ENCODE peak calls at places on chromosome 15, in nine cellular contexts. H is HCT116, A is right lobe of liver, C is tibial nerve, R is transverse colon, Q is sigmoid colon, F is A549, V is upper lobe of left lung, P is thyroid gland. S is an unnamed sample.

GRCh38 chr15:93420050-93420452 is 331.0 kb upstream of the RGMA start:
- DNase-seq in C (no peak), V (no peak), H (no peak), R (no peak), A (no peak), Q (no peak), F (no peak), P (no peak), S (peak)

GRCh38 chr15:66459818-66460615 is 37.5 kb downstream of the SNAPC5 start:
- DNase-seq in R (no peak), P (peak), H (no peak), A (no peak), F (no peak), C (no peak), Q (no peak), V (no peak), S (no peak)

GRCh38 chr15:67779160-67780111 is 45.9 kb upstream of the SKOR1 start:
- DNase-seq in F (no peak), C (no peak), P (no peak), H (no peak), V (no peak), A (no peak), R (no peak), Q (no peak), S (no peak)

GRCh38 chr15:71679223-71680078 is 130.9 kb upstream of the NR2E3 start:
- DNase-seq in R (no peak), P (no peak), C (no peak), A (no peak), H (no peak), V (no peak), F (no peak), Q (no peak), S (peak)

GRCh38 chr15:71789616-71790015 is 20.7 kb upstream of the NR2E3 start:
- DNase-seq in V (no peak), P (no peak), R (no peak), F (no peak), C (no peak), A (no peak), Q (no peak), H (no peak), S (no peak)

GRCh38 chr15:63908986-63909385 is 75.2 kb upstream of the HERC1 start:
- DNase-seq in F (no peak), C (no peak), Q (no peak), H (no peak), V (no peak), R (no peak), A (no peak), P (no peak), S (no peak)

GRCh38 chr15:82986442-82986780 is 401 bp downstream of the RAMAC start:
- DNase-seq in C (no peak), Q (no peak), A (no peak), F (peak), V (no peak), P (peak), H (no peak), R (no peak), S (no peak)

GRCh38 chr15:45776772-45777171 is 141.9 kb downstream of the SQOR start:
- DNase-seq in H (no peak), F (no peak), V (no peak), Q (no peak), R (no peak), C (no peak), P (no peak), A (no peak), S (no peak)

GRCh38 chr15:48580736-48581135 is 64.8 kb downstream of the FBN1 start:
- DNase-seq in H (no peak), Q (no peak), P (no peak), C (no peak), V (no peak), A (no peak), R (no peak), F (no peak), S (no peak)
- H3K4me3 ChIP-seq in H (no peak), Q (no peak), P (no peak), C (no peak), V (no peak), A (no peak), R (no peak), F (no peak), S (no peak)

GRCh38 chr15:51971353-51972133 is at the start of gene LEO1:
- DNase-seq in V (peak), F (peak), R (peak), A (peak), C (peak), P (peak), Q (peak), H (peak), S (peak)
- TF ChIP-seq POLR2A in V (no peak), F (peak), R (peak), A (peak), C (peak), P (no peak), Q (peak), H (peak), S (no peak)

DNA sequence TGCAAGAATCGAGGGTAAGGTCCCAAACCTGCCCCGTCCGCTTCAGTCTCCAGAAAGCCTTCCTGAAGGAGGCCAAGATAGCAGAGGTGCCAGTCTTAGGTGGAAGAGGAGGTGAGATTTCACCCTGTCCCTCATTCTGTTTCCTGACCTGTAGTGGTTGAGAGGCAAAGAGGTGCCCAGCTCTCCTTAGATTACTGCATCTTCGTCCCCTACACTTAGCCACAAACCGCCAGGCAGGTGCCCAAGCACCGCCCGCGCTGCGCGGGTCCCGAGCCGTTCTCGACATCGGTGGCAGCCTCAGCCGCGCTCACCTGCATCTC is 23.8 kb upstream of the POLG start:
- DNase-seq in C (no peak), R (no peak), A (no peak), V (no peak), H (no peak), Q (no peak), P (no peak), F (peak), S (no peak)
- H3K4me3 ChIP-seq in C (peak), R (peak), A (peak), V (peak), H (no peak), Q (peak), P (no peak), F (peak), S (peak)

GRCh38 chr15:38453971-38454686 is at the start of gene FAM98B:
- DNase-seq in P (peak), F (peak), Q (peak), H (peak), A (peak), C (peak), R (peak), V (peak), S (peak)
- TF ChIP-seq POLR2A in P (no peak), F (peak), Q (no peak), H (peak), A (peak), C (peak), R (peak), V (no peak), S (no peak)

DNA sequence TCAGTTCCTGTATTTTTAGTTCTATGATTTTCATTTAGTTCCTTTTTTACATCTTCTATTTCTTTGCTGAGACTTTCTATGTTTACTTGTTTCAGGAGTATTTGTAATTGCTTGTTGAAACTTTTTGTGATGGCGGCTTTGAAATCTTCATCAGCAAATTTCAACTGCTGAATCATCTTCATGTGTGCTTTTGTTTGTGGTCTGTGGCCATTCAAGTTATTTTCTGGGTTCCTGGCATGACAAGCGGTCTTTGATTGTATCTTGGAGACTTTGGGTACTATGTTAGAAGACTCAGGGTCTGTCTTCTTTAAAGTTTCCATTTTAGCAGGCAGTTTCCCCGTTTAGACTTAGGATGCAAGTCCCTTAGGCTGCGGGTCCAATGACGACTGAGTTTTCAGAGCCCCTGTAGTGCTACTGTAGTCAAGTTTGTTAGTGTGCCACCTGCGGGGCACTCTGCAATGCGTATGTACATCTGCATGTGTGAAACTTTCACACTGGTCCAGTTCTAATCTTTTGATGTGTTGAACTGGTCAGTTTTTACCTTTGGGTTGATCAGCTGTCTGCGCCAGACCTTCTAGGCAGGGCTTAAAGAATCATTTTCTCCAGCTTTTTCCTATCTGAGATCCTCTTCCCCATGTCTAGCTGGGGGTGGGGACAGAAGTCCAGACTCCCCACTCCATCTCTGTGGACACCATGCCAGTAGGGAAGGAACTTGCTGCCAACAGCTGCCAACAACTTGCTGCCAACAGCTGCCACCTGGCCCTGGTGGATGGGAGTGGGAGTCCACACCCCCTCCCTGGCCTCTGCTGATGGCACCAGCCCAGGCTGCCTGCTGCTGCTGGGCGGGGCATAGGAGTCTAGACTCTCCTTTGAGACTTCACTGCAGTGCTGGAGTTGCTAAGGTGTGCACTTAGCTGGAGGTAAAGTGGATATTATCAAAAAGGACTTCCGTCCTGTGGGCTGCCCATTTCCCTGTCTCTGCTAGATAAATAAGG is 190.9 kb downstream of the TJP1 start:
- DNase-seq in P (peak), Q (no peak), C (no peak), A (no peak), V (no peak), H (no peak), F (no peak), R (peak), S (no peak)
- H3K4me3 ChIP-seq in P (no peak), Q (no peak), C (no peak), A (no peak), V (no peak), H (no peak), F (no peak), R (no peak), S (no peak)

GRCh38 chr15:74628199-74628598 is 12.6 kb downstream of the CLK3 start:
- DNase-seq in V (no peak), R (no peak), F (no peak), Q (no peak), H (no peak), P (no peak), A (no peak), C (no peak), S (no peak)

GRCh38 chr15:74628949-74629348 is 13.3 kb downstream of the CLK3 start:
- DNase-seq in Q (no peak), P (no peak), F (no peak), V (no peak), H (no peak), R (no peak), A (no peak), C (no peak), S (no peak)

GRCh38 chr15:74626752-74627692 is 11.4 kb downstream of the CLK3 start:
- DNase-seq in Q (no peak), A (no peak), F (no peak), C (no peak), P (no peak), V (no peak), R (no peak), H (no peak), S (no peak)

GRCh38 chr15:74626336-74626735 is 10.7 kb downstream of the CLK3 start:
- DNase-seq in Q (no peak), C (no peak), F (no peak), H (no peak), A (no peak), V (no peak), R (no peak), P (no peak), S (no peak)

GRCh38 chr15:74627766-74628165 is 12.1 kb downstream of the CLK3 start:
- DNase-seq in R (no peak), A (no peak), F (no peak), V (no peak), H (no peak), C (no peak), P (no peak), Q (no peak), S (no peak)
- TF ChIP-seq POLR2A in R (no peak), A (no peak), F (no peak), V (no peak), H (no peak), C (no peak), P (no peak), Q (no peak), S (no peak)

GRCh38 chr15:49423021-49423420 is at the start of gene FGF7:
- DNase-seq in A (no peak), Q (peak), C (no peak), P (no peak), F (no peak), R (no peak), V (no peak), H (no peak), S (no peak)
- H3K4me3 ChIP-seq in A (peak), Q (peak), C (peak), P (peak), F (no peak), R (peak), V (peak), H (no peak), S (peak)

GRCh38 chr15:42582569-42583235 is 7.3 kb downstream of the STARD9 start:
- DNase-seq in V (no peak), Q (no peak), A (no peak), C (no peak), H (no peak), R (no peak), P (no peak), F (no peak), S (peak)

GRCh38 chr15:42577514-42578031 is 2.2 kb downstream of the STARD9 start:
- DNase-seq in R (no peak), F (no peak), P (no peak), A (no peak), H (no peak), C (no peak), V (no peak), Q (no peak), S (no peak)

GRCh38 chr15:42578984-42579537 is 3.7 kb downstream of the STARD9 start:
- DNase-seq in R (no peak), F (no peak), P (no peak), V (no peak), C (no peak), A (no peak), Q (no peak), H (no peak), S (no peak)

GRCh38 chr15:42584031-42584765 is 8.8 kb downstream of the STARD9 start:
- DNase-seq in R (no peak), Q (no peak), H (no peak), C (no peak), A (no peak), F (no peak), P (no peak), V (no peak), S (no peak)

DNA sequence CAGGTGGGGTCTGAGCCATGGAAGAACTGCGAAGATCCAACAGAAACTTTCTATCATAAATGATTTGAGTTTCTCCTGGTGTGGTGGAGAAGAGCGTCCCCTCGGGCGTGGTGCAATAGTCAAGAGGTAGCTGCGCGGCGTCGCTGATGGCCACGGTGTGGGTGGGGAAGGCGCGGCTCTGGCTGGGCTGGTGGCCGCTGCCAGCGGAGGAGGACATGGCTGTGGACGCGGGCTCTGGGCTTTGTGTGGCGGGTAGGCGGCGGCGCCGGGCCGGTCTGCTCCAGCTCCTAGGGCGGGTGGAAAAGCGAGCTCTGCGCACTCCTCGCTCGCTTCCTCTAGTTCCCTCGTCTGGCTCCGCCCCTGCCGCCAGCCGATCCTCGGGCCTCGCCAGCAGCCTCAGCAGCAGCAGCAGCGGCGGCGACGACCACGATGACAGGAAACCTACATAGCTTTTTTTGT is 5.9 kb downstream of the STARD9 start:
- DNase-seq in F (peak), H (no peak), Q (peak), R (peak), P (peak), A (peak), V (peak), C (peak), S (peak)
- TF ChIP-seq POLR2A in F (no peak), H (no peak), Q (no peak), R (peak), P (no peak), A (no peak), V (no peak), C (peak), S (no peak)

GRCh38 chr15:57565326-57565725 is 26.4 kb upstream of the MYZAP start:
- DNase-seq in F (no peak), H (no peak), P (no peak), R (peak), Q (no peak), A (no peak), V (no peak), C (no peak), S (no peak)
- H3K4me3 ChIP-seq in F (no peak), H (no peak), P (no peak), R (no peak), Q (no peak), A (no peak), V (no peak), C (no peak), S (no peak)

GRCh38 chr15:58864602-58865419 is 68.7 kb downstream of the SLTM start:
- DNase-seq in P (peak), A (peak), H (no peak), V (peak), F (no peak), Q (no peak), R (no peak), C (no peak), S (no peak)
- TF ChIP-seq POLR2A in P (no peak), A (no peak), H (no peak), V (no peak), F (no peak), Q (no peak), R (no peak), C (no peak), S (no peak)